ENCODE peak calls at places on chromosomes 11 and 22, in eight cellular contexts. One of them, this sample, is unnamed.

GRCh38 chr11:69958308-69958707 is 119.8 kb upstream of the ANO1 start:
- DNase-seq in CD8-positive, alpha-beta memory T cell: no peak
- DNase-seq in activated T-cell treated with anti-CD3 and anti-CD28 coated beads for 1 hour: no peak
- DNase-seq in OCI-LY7: no peak
- DNase-seq in brain microvascular endothelial cell: peak; percentile 82
- DNase-seq in progenitor cell of endocrine pancreas: no peak
- DNase-seq in stimulated activated CD8-positive, alpha-beta memory T cell treated with anti-CD3 and anti-CD28 coated beads, Interleukin-15, amount 100 ng/mL, for 4 hours: no peak
- DNase-seq in fibroblast of pulmonary artery: peak; percentile 51
- DNase-seq in this sample: no peak

GRCh38 chr11:5596611-5597201 is at the start of gene TRIM6:
- DNase-seq in CD8-positive, alpha-beta memory T cell: no peak
- DNase-seq in activated T-cell treated with anti-CD3 and anti-CD28 coated beads for 1 hour: no peak
- DNase-seq in OCI-LY7: no peak
- DNase-seq in brain microvascular endothelial cell: peak; percentile 22
- DNase-seq in progenitor cell of endocrine pancreas: peak; percentile 33
- DNase-seq in stimulated activated CD8-positive, alpha-beta memory T cell treated with anti-CD3 and anti-CD28 coated beads, Interleukin-15, amount 100 ng/mL, for 4 hours: no peak
- DNase-seq in fibroblast of pulmonary artery: peak; percentile 53
- DNase-seq in this sample: peak; percentile 73

GRCh38 chr11:119745112-119745511 is 16.1 kb upstream of the NECTIN1 start:
- DNase-seq in CD8-positive, alpha-beta memory T cell: no peak
- DNase-seq in activated T-cell treated with anti-CD3 and anti-CD28 coated beads for 1 hour: no peak
- DNase-seq in OCI-LY7: no peak
- DNase-seq in brain microvascular endothelial cell: no peak
- DNase-seq in progenitor cell of endocrine pancreas: no peak
- DNase-seq in stimulated activated CD8-positive, alpha-beta memory T cell treated with anti-CD3 and anti-CD28 coated beads, Interleukin-15, amount 100 ng/mL, for 4 hours: no peak
- DNase-seq in fibroblast of pulmonary artery: no peak
- DNase-seq in this sample: no peak

GRCh38 chr11:4038973-4039372 is 55.6 kb upstream of the RRM1 start:
- DNase-seq in CD8-positive, alpha-beta memory T cell: no peak
- DNase-seq in activated T-cell treated with anti-CD3 and anti-CD28 coated beads for 1 hour: no peak
- DNase-seq in OCI-LY7: no peak
- DNase-seq in brain microvascular endothelial cell: peak; percentile 48
- DNase-seq in progenitor cell of endocrine pancreas: no peak
- DNase-seq in stimulated activated CD8-positive, alpha-beta memory T cell treated with anti-CD3 and anti-CD28 coated beads, Interleukin-15, amount 100 ng/mL, for 4 hours: no peak
- DNase-seq in fibroblast of pulmonary artery: no peak
- DNase-seq in this sample: no peak

GRCh38 chr11:121367434-121367833 is 74.9 kb downstream of the SC5D start:
- DNase-seq in CD8-positive, alpha-beta memory T cell: no peak
- DNase-seq in activated T-cell treated with anti-CD3 and anti-CD28 coated beads for 1 hour: no peak
- DNase-seq in OCI-LY7: peak; percentile 95
- DNase-seq in brain microvascular endothelial cell: peak; percentile 24
- DNase-seq in progenitor cell of endocrine pancreas: no peak
- DNase-seq in stimulated activated CD8-positive, alpha-beta memory T cell treated with anti-CD3 and anti-CD28 coated beads, Interleukin-15, amount 100 ng/mL, for 4 hours: no peak
- DNase-seq in fibroblast of pulmonary artery: peak; percentile 8
- DNase-seq in this sample: no peak

GRCh38 chr11:57586711-57587110 is 10.8 kb upstream of the SERPING1 start:
- DNase-seq in CD8-positive, alpha-beta memory T cell: no peak
- DNase-seq in activated T-cell treated with anti-CD3 and anti-CD28 coated beads for 1 hour: no peak
- DNase-seq in OCI-LY7: no peak
- DNase-seq in brain microvascular endothelial cell: no peak
- DNase-seq in progenitor cell of endocrine pancreas: no peak
- DNase-seq in stimulated activated CD8-positive, alpha-beta memory T cell treated with anti-CD3 and anti-CD28 coated beads, Interleukin-15, amount 100 ng/mL, for 4 hours: no peak
- DNase-seq in fibroblast of pulmonary artery: no peak
- DNase-seq in this sample: no peak

GRCh38 chr11:84106560-84106959 is 820.4 kb upstream of the CCDC90B start:
- DNase-seq in CD8-positive, alpha-beta memory T cell: no peak
- DNase-seq in activated T-cell treated with anti-CD3 and anti-CD28 coated beads for 1 hour: no peak
- DNase-seq in OCI-LY7: no peak
- DNase-seq in brain microvascular endothelial cell: no peak
- DNase-seq in progenitor cell of endocrine pancreas: no peak
- DNase-seq in stimulated activated CD8-positive, alpha-beta memory T cell treated with anti-CD3 and anti-CD28 coated beads, Interleukin-15, amount 100 ng/mL, for 4 hours: no peak
- DNase-seq in fibroblast of pulmonary artery: no peak
- DNase-seq in this sample: no peak

GRCh38 chr11:128512478-128513127 is 74.8 kb downstream of the ETS1 start:
- DNase-seq in CD8-positive, alpha-beta memory T cell: peak; percentile 62
- DNase-seq in activated T-cell treated with anti-CD3 and anti-CD28 coated beads for 1 hour: no peak
- DNase-seq in OCI-LY7: no peak
- DNase-seq in brain microvascular endothelial cell: no peak
- DNase-seq in progenitor cell of endocrine pancreas: no peak
- DNase-seq in stimulated activated CD8-positive, alpha-beta memory T cell treated with anti-CD3 and anti-CD28 coated beads, Interleukin-15, amount 100 ng/mL, for 4 hours: no peak
- DNase-seq in fibroblast of pulmonary artery: no peak
- DNase-seq in this sample: no peak

GRCh38 chr22:45884201-45885067 is 92.5 kb downstream of the WNT7B start:
- DNase-seq in CD8-positive, alpha-beta memory T cell: peak; percentile 23
- DNase-seq in activated T-cell treated with anti-CD3 and anti-CD28 coated beads for 1 hour: no peak
- DNase-seq in OCI-LY7: no peak
- DNase-seq in brain microvascular endothelial cell: no peak
- DNase-seq in progenitor cell of endocrine pancreas: no peak
- DNase-seq in stimulated activated CD8-positive, alpha-beta memory T cell treated with anti-CD3 and anti-CD28 coated beads, Interleukin-15, amount 100 ng/mL, for 4 hours: no peak
- DNase-seq in fibroblast of pulmonary artery: no peak
- DNase-seq in this sample: peak; percentile 46

GRCh38 chr22:36029406-36029755 is 757 bp upstream of the RBFOX2 start:
- DNase-seq in CD8-positive, alpha-beta memory T cell: no peak
- DNase-seq in activated T-cell treated with anti-CD3 and anti-CD28 coated beads for 1 hour: no peak
- DNase-seq in OCI-LY7: no peak
- DNase-seq in brain microvascular endothelial cell: no peak
- DNase-seq in progenitor cell of endocrine pancreas: no peak
- DNase-seq in stimulated activated CD8-positive, alpha-beta memory T cell treated with anti-CD3 and anti-CD28 coated beads, Interleukin-15, amount 100 ng/mL, for 4 hours: no peak
- DNase-seq in fibroblast of pulmonary artery: no peak
- DNase-seq in this sample: no peak

GRCh38 chr11:50174189-50174588 is 141.5 kb downstream of the OR4C45 start:
- DNase-seq in CD8-positive, alpha-beta memory T cell: no peak
- DNase-seq in activated T-cell treated with anti-CD3 and anti-CD28 coated beads for 1 hour: no peak
- DNase-seq in OCI-LY7: no peak
- DNase-seq in brain microvascular endothelial cell: peak; percentile 15
- DNase-seq in progenitor cell of endocrine pancreas: no peak
- DNase-seq in stimulated activated CD8-positive, alpha-beta memory T cell treated with anti-CD3 and anti-CD28 coated beads, Interleukin-15, amount 100 ng/mL, for 4 hours: no peak
- DNase-seq in fibroblast of pulmonary artery: peak; percentile 3
- DNase-seq in this sample: no peak

GRCh38 chr22:34850010-34850409 is 215.9 kb upstream of the ISX start:
- DNase-seq in CD8-positive, alpha-beta memory T cell: no peak
- DNase-seq in activated T-cell treated with anti-CD3 and anti-CD28 coated beads for 1 hour: no peak
- DNase-seq in OCI-LY7: no peak
- DNase-seq in brain microvascular endothelial cell: no peak
- DNase-seq in progenitor cell of endocrine pancreas: no peak
- DNase-seq in stimulated activated CD8-positive, alpha-beta memory T cell treated with anti-CD3 and anti-CD28 coated beads, Interleukin-15, amount 100 ng/mL, for 4 hours: no peak
- DNase-seq in fibroblast of pulmonary artery: no peak
- DNase-seq in this sample: no peak

GRCh38 chr11:129695543-129696308 is 119.9 kb upstream of the TMEM45B start:
- DNase-seq in CD8-positive, alpha-beta memory T cell: peak; percentile 66
- DNase-seq in activated T-cell treated with anti-CD3 and anti-CD28 coated beads for 1 hour: peak; percentile 54
- DNase-seq in OCI-LY7: peak; percentile 36
- DNase-seq in brain microvascular endothelial cell: peak; percentile 31
- DNase-seq in progenitor cell of endocrine pancreas: peak; percentile 78
- DNase-seq in stimulated activated CD8-positive, alpha-beta memory T cell treated with anti-CD3 and anti-CD28 coated beads, Interleukin-15, amount 100 ng/mL, for 4 hours: peak; percentile 30
- DNase-seq in fibroblast of pulmonary artery: peak; percentile 35
- DNase-seq in this sample: peak; percentile 87

GRCh38 chr11:27429740-27430451 is 42.7 kb downstream of the LGR4 start:
- DNase-seq in CD8-positive, alpha-beta memory T cell: no peak
- DNase-seq in activated T-cell treated with anti-CD3 and anti-CD28 coated beads for 1 hour: no peak
- DNase-seq in OCI-LY7: no peak
- DNase-seq in brain microvascular endothelial cell: no peak
- DNase-seq in progenitor cell of endocrine pancreas: no peak
- DNase-seq in stimulated activated CD8-positive, alpha-beta memory T cell treated with anti-CD3 and anti-CD28 coated beads, Interleukin-15, amount 100 ng/mL, for 4 hours: no peak
- DNase-seq in fibroblast of pulmonary artery: no peak
- DNase-seq in this sample: no peak

GRCh38 chr22:36284171-36284571 is 31.2 kb downstream of the APOL1 start:
- DNase-seq in CD8-positive, alpha-beta memory T cell: no peak
- DNase-seq in activated T-cell treated with anti-CD3 and anti-CD28 coated beads for 1 hour: no peak
- DNase-seq in OCI-LY7: no peak
- DNase-seq in brain microvascular endothelial cell: no peak
- DNase-seq in progenitor cell of endocrine pancreas: no peak
- DNase-seq in stimulated activated CD8-positive, alpha-beta memory T cell treated with anti-CD3 and anti-CD28 coated beads, Interleukin-15, amount 100 ng/mL, for 4 hours: no peak
- DNase-seq in fibroblast of pulmonary artery: no peak
- DNase-seq in this sample: no peak

GRCh38 chr22:18154821-18155390 is 4.9 kb downstream of the USP18 start:
- DNase-seq in CD8-positive, alpha-beta memory T cell: no peak
- DNase-seq in activated T-cell treated with anti-CD3 and anti-CD28 coated beads for 1 hour: no peak
- DNase-seq in OCI-LY7: no peak
- DNase-seq in brain microvascular endothelial cell: no peak
- DNase-seq in progenitor cell of endocrine pancreas: no peak
- DNase-seq in stimulated activated CD8-positive, alpha-beta memory T cell treated with anti-CD3 and anti-CD28 coated beads, Interleukin-15, amount 100 ng/mL, for 4 hours: no peak
- DNase-seq in fibroblast of pulmonary artery: no peak
- DNase-seq in this sample: peak; percentile 42

This sample was measured in ecto neural progenitor cell.